ENCODE peak calls at places on chromosomes 11 and 22, in eight cellular contexts. One of them, this sample, is unnamed.
A peak's percentile ranks its signal among the peaks of the same experiment; 100 is the strongest.

GRCh38 chr11:7668464-7668863 is 4.8 kb downstream of the CYB5R2 start:
- DNase-seq in activated CD8-positive, alpha-beta memory T cell treated with anti-CD3 and anti-CD28 coated beads, Interleukin-2, amount 10 ng/mL, durations not matched to agents 7 days and 5 days: no peak
- DNase-seq in M059J: no peak
- DNase-seq in NAMALWA: no peak
- DNase-seq in fibroblast of lung: no peak
- DNase-seq in T-helper 9 cell: no peak
- DNase-seq in iPS-NIHi11: no peak
- DNase-seq in activated naive CD4-positive, alpha-beta T cell treated with Interleukin-2 at 50 U/mL for 16 hours: no peak
- DNase-seq in this sample: no peak

GRCh38 chr11:88543902-88544655 is 206.5 kb upstream of the CTSC start:
- DNase-seq in activated CD8-positive, alpha-beta memory T cell treated with anti-CD3 and anti-CD28 coated beads, Interleukin-2, amount 10 ng/mL, durations not matched to agents 7 days and 5 days: peak; percentile 87
- DNase-seq in M059J: peak; percentile 89
- DNase-seq in NAMALWA: peak; percentile 87
- DNase-seq in fibroblast of lung: peak; percentile 93
- DNase-seq in T-helper 9 cell: peak; percentile 62
- DNase-seq in iPS-NIHi11: peak; percentile 77
- DNase-seq in activated naive CD4-positive, alpha-beta T cell treated with Interleukin-2 at 50 U/mL for 16 hours: peak; percentile 77
- DNase-seq in this sample: peak; percentile 94

GRCh38 chr11:130037881-130038601 is 31.7 kb upstream of the APLP2 start:
- DNase-seq in activated CD8-positive, alpha-beta memory T cell treated with anti-CD3 and anti-CD28 coated beads, Interleukin-2, amount 10 ng/mL, durations not matched to agents 7 days and 5 days: no peak
- DNase-seq in M059J: peak; percentile 50
- DNase-seq in NAMALWA: no peak
- DNase-seq in fibroblast of lung: peak; percentile 30
- DNase-seq in T-helper 9 cell: no peak
- DNase-seq in iPS-NIHi11: no peak
- DNase-seq in activated naive CD4-positive, alpha-beta T cell treated with Interleukin-2 at 50 U/mL for 16 hours: no peak
- DNase-seq in this sample: no peak

GRCh38 chr11:134759855-134760254 is 347.8 kb upstream of the B3GAT1 start:
- DNase-seq in activated CD8-positive, alpha-beta memory T cell treated with anti-CD3 and anti-CD28 coated beads, Interleukin-2, amount 10 ng/mL, durations not matched to agents 7 days and 5 days: no peak
- DNase-seq in M059J: no peak
- DNase-seq in NAMALWA: no peak
- DNase-seq in fibroblast of lung: no peak
- DNase-seq in T-helper 9 cell: no peak
- DNase-seq in iPS-NIHi11: no peak
- DNase-seq in activated naive CD4-positive, alpha-beta T cell treated with Interleukin-2 at 50 U/mL for 16 hours: no peak
- DNase-seq in this sample: no peak

GRCh38 chr11:32386770-32387377 is 48.5 kb downstream of the WT1 start:
- DNase-seq in activated CD8-positive, alpha-beta memory T cell treated with anti-CD3 and anti-CD28 coated beads, Interleukin-2, amount 10 ng/mL, durations not matched to agents 7 days and 5 days: no peak
- DNase-seq in M059J: peak; percentile 76
- DNase-seq in NAMALWA: no peak
- DNase-seq in fibroblast of lung: peak; percentile 63
- DNase-seq in T-helper 9 cell: no peak
- DNase-seq in iPS-NIHi11: no peak
- DNase-seq in activated naive CD4-positive, alpha-beta T cell treated with Interleukin-2 at 50 U/mL for 16 hours: no peak
- DNase-seq in this sample: no peak

GRCh38 chr11:93059074-93059957 is 89.9 kb downstream of the MTNR1B start:
- DNase-seq in activated CD8-positive, alpha-beta memory T cell treated with anti-CD3 and anti-CD28 coated beads, Interleukin-2, amount 10 ng/mL, durations not matched to agents 7 days and 5 days: no peak
- DNase-seq in M059J: peak; percentile 75
- DNase-seq in NAMALWA: no peak
- DNase-seq in fibroblast of lung: peak; percentile 87
- DNase-seq in T-helper 9 cell: no peak
- DNase-seq in iPS-NIHi11: no peak
- DNase-seq in activated naive CD4-positive, alpha-beta T cell treated with Interleukin-2 at 50 U/mL for 16 hours: no peak
- DNase-seq in this sample: peak; percentile 43

GRCh38 chr22:19208287-19208847 is 29.8 kb upstream of the SLC25A1 start:
- DNase-seq in activated CD8-positive, alpha-beta memory T cell treated with anti-CD3 and anti-CD28 coated beads, Interleukin-2, amount 10 ng/mL, durations not matched to agents 7 days and 5 days: no peak
- DNase-seq in M059J: no peak
- DNase-seq in NAMALWA: no peak
- DNase-seq in fibroblast of lung: no peak
- DNase-seq in T-helper 9 cell: no peak
- DNase-seq in iPS-NIHi11: no peak
- DNase-seq in activated naive CD4-positive, alpha-beta T cell treated with Interleukin-2 at 50 U/mL for 16 hours: no peak
- DNase-seq in this sample: no peak

GRCh38 chr11:103871923-103872551 is 164.4 kb upstream of the DDI1 start:
- DNase-seq in activated CD8-positive, alpha-beta memory T cell treated with anti-CD3 and anti-CD28 coated beads, Interleukin-2, amount 10 ng/mL, durations not matched to agents 7 days and 5 days: no peak
- DNase-seq in M059J: no peak
- DNase-seq in NAMALWA: no peak
- DNase-seq in fibroblast of lung: no peak
- DNase-seq in T-helper 9 cell: no peak
- DNase-seq in iPS-NIHi11: no peak
- DNase-seq in activated naive CD4-positive, alpha-beta T cell treated with Interleukin-2 at 50 U/mL for 16 hours: no peak
- DNase-seq in this sample: no peak

GRCh38 chr22:49638788-49639187 is 188.9 kb downstream of the BRD1 start:
- DNase-seq in activated CD8-positive, alpha-beta memory T cell treated with anti-CD3 and anti-CD28 coated beads, Interleukin-2, amount 10 ng/mL, durations not matched to agents 7 days and 5 days: no peak
- DNase-seq in M059J: peak; percentile 66
- DNase-seq in NAMALWA: no peak
- DNase-seq in fibroblast of lung: no peak
- DNase-seq in T-helper 9 cell: no peak
- DNase-seq in iPS-NIHi11: no peak
- DNase-seq in activated naive CD4-positive, alpha-beta T cell treated with Interleukin-2 at 50 U/mL for 16 hours: no peak
- DNase-seq in this sample: no peak

GRCh38 chr11:13884159-13884799 is 78.2 kb upstream of the SPON1 start:
- DNase-seq in activated CD8-positive, alpha-beta memory T cell treated with anti-CD3 and anti-CD28 coated beads, Interleukin-2, amount 10 ng/mL, durations not matched to agents 7 days and 5 days: no peak
- DNase-seq in M059J: peak; percentile 64
- DNase-seq in NAMALWA: no peak
- DNase-seq in fibroblast of lung: no peak
- DNase-seq in T-helper 9 cell: no peak
- DNase-seq in iPS-NIHi11: no peak
- DNase-seq in activated naive CD4-positive, alpha-beta T cell treated with Interleukin-2 at 50 U/mL for 16 hours: no peak
- DNase-seq in this sample: no peak

GRCh38 chr11:56923116-56923515 is 65.6 kb upstream of the OR5AK2 start:
- DNase-seq in activated CD8-positive, alpha-beta memory T cell treated with anti-CD3 and anti-CD28 coated beads, Interleukin-2, amount 10 ng/mL, durations not matched to agents 7 days and 5 days: no peak
- DNase-seq in M059J: no peak
- DNase-seq in NAMALWA: no peak
- DNase-seq in fibroblast of lung: no peak
- DNase-seq in T-helper 9 cell: no peak
- DNase-seq in iPS-NIHi11: no peak
- DNase-seq in activated naive CD4-positive, alpha-beta T cell treated with Interleukin-2 at 50 U/mL for 16 hours: no peak
- DNase-seq in this sample: no peak

GRCh38 chr11:416757-417621 is 2.2 kb upstream of the SIGIRR start:
- DNase-seq in activated CD8-positive, alpha-beta memory T cell treated with anti-CD3 and anti-CD28 coated beads, Interleukin-2, amount 10 ng/mL, durations not matched to agents 7 days and 5 days: peak; percentile 73
- DNase-seq in M059J: no peak
- DNase-seq in NAMALWA: no peak
- DNase-seq in fibroblast of lung: no peak
- DNase-seq in T-helper 9 cell: no peak
- DNase-seq in iPS-NIHi11: peak; percentile 94
- DNase-seq in activated naive CD4-positive, alpha-beta T cell treated with Interleukin-2 at 50 U/mL for 16 hours: peak; percentile 47
- DNase-seq in this sample: peak; percentile 64

GRCh38 chr22:24875862-24876506 is 70.0 kb downstream of the SGSM1 start:
- DNase-seq in activated CD8-positive, alpha-beta memory T cell treated with anti-CD3 and anti-CD28 coated beads, Interleukin-2, amount 10 ng/mL, durations not matched to agents 7 days and 5 days: peak; percentile 51
- DNase-seq in M059J: peak; percentile 10
- DNase-seq in NAMALWA: peak; percentile 41
- DNase-seq in fibroblast of lung: peak; percentile 4
- DNase-seq in T-helper 9 cell: no peak
- DNase-seq in iPS-NIHi11: peak; percentile 89
- DNase-seq in activated naive CD4-positive, alpha-beta T cell treated with Interleukin-2 at 50 U/mL for 16 hours: no peak
- DNase-seq in this sample: peak; percentile 92

GRCh38 chr11:116263770-116264169 is 509.0 kb downstream of the BUD13 start:
- DNase-seq in activated CD8-positive, alpha-beta memory T cell treated with anti-CD3 and anti-CD28 coated beads, Interleukin-2, amount 10 ng/mL, durations not matched to agents 7 days and 5 days: no peak
- DNase-seq in M059J: no peak
- DNase-seq in NAMALWA: no peak
- DNase-seq in fibroblast of lung: no peak
- DNase-seq in T-helper 9 cell: no peak
- DNase-seq in iPS-NIHi11: peak; percentile 51
- DNase-seq in activated naive CD4-positive, alpha-beta T cell treated with Interleukin-2 at 50 U/mL for 16 hours: no peak
- DNase-seq in this sample: no peak

GRCh38 chr22:47166446-47167016 is 404.1 kb downstream of the TBC1D22A start:
- DNase-seq in activated CD8-positive, alpha-beta memory T cell treated with anti-CD3 and anti-CD28 coated beads, Interleukin-2, amount 10 ng/mL, durations not matched to agents 7 days and 5 days: no peak
- DNase-seq in M059J: no peak
- DNase-seq in NAMALWA: no peak
- DNase-seq in fibroblast of lung: no peak
- DNase-seq in T-helper 9 cell: no peak
- DNase-seq in iPS-NIHi11: no peak
- DNase-seq in activated naive CD4-positive, alpha-beta T cell treated with Interleukin-2 at 50 U/mL for 16 hours: no peak
- DNase-seq in this sample: no peak

GRCh38 chr11:86459682-86460460 is 85.2 kb downstream of the CCDC81 start:
- DNase-seq in activated CD8-positive, alpha-beta memory T cell treated with anti-CD3 and anti-CD28 coated beads, Interleukin-2, amount 10 ng/mL, durations not matched to agents 7 days and 5 days: no peak
- DNase-seq in M059J: peak; percentile 98
- DNase-seq in NAMALWA: no peak
- DNase-seq in fibroblast of lung: peak; percentile 71
- DNase-seq in T-helper 9 cell: no peak
- DNase-seq in iPS-NIHi11: peak; percentile 52
- DNase-seq in activated naive CD4-positive, alpha-beta T cell treated with Interleukin-2 at 50 U/mL for 16 hours: no peak
- DNase-seq in this sample: peak; percentile 33

GRCh38 chr22:35205956-35206355 is 51.3 kb upstream of the HMGXB4 start:
- DNase-seq in activated CD8-positive, alpha-beta memory T cell treated with anti-CD3 and anti-CD28 coated beads, Interleukin-2, amount 10 ng/mL, durations not matched to agents 7 days and 5 days: no peak
- DNase-seq in M059J: peak; percentile 71
- DNase-seq in NAMALWA: no peak
- DNase-seq in fibroblast of lung: peak; percentile 23
- DNase-seq in T-helper 9 cell: no peak
- DNase-seq in iPS-NIHi11: no peak
- DNase-seq in activated naive CD4-positive, alpha-beta T cell treated with Interleukin-2 at 50 U/mL for 16 hours: no peak
- DNase-seq in this sample: peak; percentile 55